ENCODE peak calls at places on chromosomes 7 and 10, in six cellular contexts. One of them, this sample, is unnamed.

GRCh38 chr7:103387267-103387666 is 39.8 kb downstream of the PSMC2 start:
- DNase-seq in islet precursor cell: no peak
- DNase-seq in immature natural killer cell: no peak
- DNase-seq in cardiac muscle cell: peak
- DNase-seq in stimulated activated CD4-positive, alpha-beta T cell treated with anti-CD3 and anti-CD28 coated beads, Interleukin-15, amount 100 ng/mL, for 48 hours: no peak
- DNase-seq in NAMALWA: no peak
- DNase-seq in this sample: no peak

GRCh38 chr10:50501478-50501877 is 122.3 kb downstream of the SGMS1 start:
- DNase-seq in NAMALWA: no peak
- DNase-seq in cardiac muscle cell: no peak
- DNase-seq in immature natural killer cell: no peak
- DNase-seq in stimulated activated CD4-positive, alpha-beta T cell treated with anti-CD3 and anti-CD28 coated beads, Interleukin-15, amount 100 ng/mL, for 48 hours: no peak
- DNase-seq in islet precursor cell: no peak
- DNase-seq in this sample: no peak

GRCh38 chr7:1940863-1941262 is 270.8 kb downstream of the ELFN1 start:
- DNase-seq in immature natural killer cell: no peak
- DNase-seq in stimulated activated CD4-positive, alpha-beta T cell treated with anti-CD3 and anti-CD28 coated beads, Interleukin-15, amount 100 ng/mL, for 48 hours: no peak
- DNase-seq in cardiac muscle cell: no peak
- DNase-seq in islet precursor cell: no peak
- DNase-seq in NAMALWA: no peak
- DNase-seq in this sample: peak

GRCh38 chr10:102643346-102644065 is 773 bp upstream of the TRIM8 start:
- DNase-seq in cardiac muscle cell: peak
- DNase-seq in immature natural killer cell: peak
- DNase-seq in islet precursor cell: peak
- DNase-seq in NAMALWA: peak
- DNase-seq in stimulated activated CD4-positive, alpha-beta T cell treated with anti-CD3 and anti-CD28 coated beads, Interleukin-15, amount 100 ng/mL, for 48 hours: peak
- DNase-seq in this sample: no peak

GRCh38 chr10:87623191-87623590 is 36.5 kb upstream of the PAPSS2 start:
- DNase-seq in islet precursor cell: no peak
- DNase-seq in stimulated activated CD4-positive, alpha-beta T cell treated with anti-CD3 and anti-CD28 coated beads, Interleukin-15, amount 100 ng/mL, for 48 hours: no peak
- DNase-seq in NAMALWA: no peak
- DNase-seq in cardiac muscle cell: no peak
- DNase-seq in immature natural killer cell: no peak
- DNase-seq in this sample: no peak

GRCh38 chr10:23892296-23892695 is 316.6 kb upstream of the KIAA1217 start:
- DNase-seq in stimulated activated CD4-positive, alpha-beta T cell treated with anti-CD3 and anti-CD28 coated beads, Interleukin-15, amount 100 ng/mL, for 48 hours: no peak
- DNase-seq in immature natural killer cell: no peak
- DNase-seq in NAMALWA: no peak
- DNase-seq in islet precursor cell: no peak
- DNase-seq in cardiac muscle cell: no peak
- DNase-seq in this sample: no peak

GRCh38 chr10:132961864-132962622 is 19.7 kb upstream of the CFAP46 start:
- DNase-seq in immature natural killer cell: peak
- DNase-seq in islet precursor cell: peak
- DNase-seq in stimulated activated CD4-positive, alpha-beta T cell treated with anti-CD3 and anti-CD28 coated beads, Interleukin-15, amount 100 ng/mL, for 48 hours: peak
- DNase-seq in NAMALWA: no peak
- DNase-seq in cardiac muscle cell: peak
- DNase-seq in this sample: peak

GRCh38 chr10:94430705-94431104 is 28.4 kb downstream of the TBC1D12 start:
- DNase-seq in cardiac muscle cell: no peak
- DNase-seq in islet precursor cell: no peak
- DNase-seq in immature natural killer cell: no peak
- DNase-seq in stimulated activated CD4-positive, alpha-beta T cell treated with anti-CD3 and anti-CD28 coated beads, Interleukin-15, amount 100 ng/mL, for 48 hours: no peak
- DNase-seq in NAMALWA: no peak
- DNase-seq in this sample: no peak

GRCh38 chr10:68271104-68271882 is 39.4 kb upstream of the ATOH7 start:
- DNase-seq in islet precursor cell: no peak
- DNase-seq in cardiac muscle cell: no peak
- DNase-seq in immature natural killer cell: no peak
- DNase-seq in stimulated activated CD4-positive, alpha-beta T cell treated with anti-CD3 and anti-CD28 coated beads, Interleukin-15, amount 100 ng/mL, for 48 hours: no peak
- DNase-seq in NAMALWA: no peak
- DNase-seq in this sample: no peak

GRCh38 chr10:96873756-96874467 is 41.8 kb downstream of the LCOR start:
- DNase-seq in NAMALWA: no peak
- DNase-seq in stimulated activated CD4-positive, alpha-beta T cell treated with anti-CD3 and anti-CD28 coated beads, Interleukin-15, amount 100 ng/mL, for 48 hours: no peak
- DNase-seq in immature natural killer cell: no peak
- DNase-seq in cardiac muscle cell: no peak
- DNase-seq in islet precursor cell: no peak
- DNase-seq in this sample: no peak

GRCh38 chr7:115350764-115351163 is 428.9 kb downstream of the MDFIC start:
- DNase-seq in stimulated activated CD4-positive, alpha-beta T cell treated with anti-CD3 and anti-CD28 coated beads, Interleukin-15, amount 100 ng/mL, for 48 hours: no peak
- DNase-seq in cardiac muscle cell: no peak
- DNase-seq in NAMALWA: no peak
- DNase-seq in islet precursor cell: no peak
- DNase-seq in immature natural killer cell: no peak
- DNase-seq in this sample: no peak

GRCh38 chr7:97421307-97421905 is 303.9 kb downstream of the SDHAF3 start:
- DNase-seq in cardiac muscle cell: no peak
- DNase-seq in NAMALWA: no peak
- DNase-seq in stimulated activated CD4-positive, alpha-beta T cell treated with anti-CD3 and anti-CD28 coated beads, Interleukin-15, amount 100 ng/mL, for 48 hours: no peak
- DNase-seq in islet precursor cell: no peak
- DNase-seq in immature natural killer cell: no peak
- DNase-seq in this sample: no peak

GRCh38 chr10:103852189-103852711 is 3.1 kb downstream of the SH3PXD2A start:
- DNase-seq in immature natural killer cell: no peak
- DNase-seq in islet precursor cell: peak
- DNase-seq in NAMALWA: no peak
- DNase-seq in cardiac muscle cell: no peak
- DNase-seq in stimulated activated CD4-positive, alpha-beta T cell treated with anti-CD3 and anti-CD28 coated beads, Interleukin-15, amount 100 ng/mL, for 48 hours: no peak
- DNase-seq in this sample: no peak

GRCh38 chr7:93594250-93594649 is 19.7 kb upstream of the CALCR start:
- DNase-seq in immature natural killer cell: no peak
- DNase-seq in NAMALWA: no peak
- DNase-seq in stimulated activated CD4-positive, alpha-beta T cell treated with anti-CD3 and anti-CD28 coated beads, Interleukin-15, amount 100 ng/mL, for 48 hours: no peak
- DNase-seq in cardiac muscle cell: no peak
- DNase-seq in islet precursor cell: no peak
- DNase-seq in this sample: no peak

GRCh38 chr10:69061305-69062161 is 26.4 kb upstream of the SRGN start:
- DNase-seq in stimulated activated CD4-positive, alpha-beta T cell treated with anti-CD3 and anti-CD28 coated beads, Interleukin-15, amount 100 ng/mL, for 48 hours: peak
- DNase-seq in immature natural killer cell: peak
- DNase-seq in cardiac muscle cell: no peak
- DNase-seq in NAMALWA: no peak
- DNase-seq in islet precursor cell: peak
- DNase-seq in this sample: peak

GRCh38 chr10:44956717-44957706 is 2.6 kb upstream of the RASSF4 start:
- DNase-seq in islet precursor cell: peak
- DNase-seq in stimulated activated CD4-positive, alpha-beta T cell treated with anti-CD3 and anti-CD28 coated beads, Interleukin-15, amount 100 ng/mL, for 48 hours: no peak
- DNase-seq in immature natural killer cell: no peak
- DNase-seq in NAMALWA: no peak
- DNase-seq in cardiac muscle cell: no peak
- DNase-seq in this sample: peak

GRCh38 chr7:118152149-118152548 is 31.8 kb upstream of the LSM8 start:
- DNase-seq in NAMALWA: no peak
- DNase-seq in stimulated activated CD4-positive, alpha-beta T cell treated with anti-CD3 and anti-CD28 coated beads, Interleukin-15, amount 100 ng/mL, for 48 hours: no peak
- DNase-seq in cardiac muscle cell: no peak
- DNase-seq in immature natural killer cell: no peak
- DNase-seq in islet precursor cell: no peak
- DNase-seq in this sample: no peak

GRCh38 chr7:15947749-15948148 is 261.3 kb upstream of the MEOX2 start:
- DNase-seq in NAMALWA: no peak
- DNase-seq in stimulated activated CD4-positive, alpha-beta T cell treated with anti-CD3 and anti-CD28 coated beads, Interleukin-15, amount 100 ng/mL, for 48 hours: no peak
- DNase-seq in cardiac muscle cell: no peak
- DNase-seq in immature natural killer cell: no peak
- DNase-seq in islet precursor cell: no peak
- DNase-seq in this sample: no peak

GRCh38 chr7:137625197-137625596 is 221.6 kb downstream of the DGKI start:
- DNase-seq in islet precursor cell: no peak
- DNase-seq in cardiac muscle cell: no peak
- DNase-seq in NAMALWA: no peak
- DNase-seq in immature natural killer cell: no peak
- DNase-seq in stimulated activated CD4-positive, alpha-beta T cell treated with anti-CD3 and anti-CD28 coated beads, Interleukin-15, amount 100 ng/mL, for 48 hours: no peak
- DNase-seq in this sample: no peak

GRCh38 chr10:43649149-43649523 is 455 bp upstream of the ZNF32 start:
- DNase-seq in cardiac muscle cell: no peak
- DNase-seq in stimulated activated CD4-positive, alpha-beta T cell treated with anti-CD3 and anti-CD28 coated beads, Interleukin-15, amount 100 ng/mL, for 48 hours: no peak
- DNase-seq in immature natural killer cell: no peak
- DNase-seq in islet precursor cell: no peak
- DNase-seq in NAMALWA: no peak
- DNase-seq in this sample: no peak

GRCh38 chr7:37916673-37917660 is at the start of gene SFRP4:
- DNase-seq in stimulated activated CD4-positive, alpha-beta T cell treated with anti-CD3 and anti-CD28 coated beads, Interleukin-15, amount 100 ng/mL, for 48 hours: no peak
- DNase-seq in islet precursor cell: peak
- DNase-seq in cardiac muscle cell: peak
- DNase-seq in immature natural killer cell: peak
- DNase-seq in NAMALWA: peak
- DNase-seq in this sample: peak

GRCh38 chr7:117273325-117274292 is 49.2 kb downstream of the WNT2 start:
- DNase-seq in islet precursor cell: no peak
- DNase-seq in stimulated activated CD4-positive, alpha-beta T cell treated with anti-CD3 and anti-CD28 coated beads, Interleukin-15, amount 100 ng/mL, for 48 hours: no peak
- DNase-seq in NAMALWA: no peak
- DNase-seq in immature natural killer cell: no peak
- DNase-seq in cardiac muscle cell: peak
- DNase-seq in this sample: no peak

GRCh38 chr7:47472444-47473157 is 109.3 kb downstream of the TNS3 start:
- DNase-seq in cardiac muscle cell: no peak
- DNase-seq in immature natural killer cell: no peak
- DNase-seq in islet precursor cell: no peak
- DNase-seq in NAMALWA: no peak
- DNase-seq in stimulated activated CD4-positive, alpha-beta T cell treated with anti-CD3 and anti-CD28 coated beads, Interleukin-15, amount 100 ng/mL, for 48 hours: no peak
- DNase-seq in this sample: no peak

GRCh38 chr10:18264466-18264865 is 124.2 kb downstream of the CACNB2 start:
- DNase-seq in immature natural killer cell: no peak
- DNase-seq in NAMALWA: no peak
- DNase-seq in islet precursor cell: no peak
- DNase-seq in cardiac muscle cell: no peak
- DNase-seq in stimulated activated CD4-positive, alpha-beta T cell treated with anti-CD3 and anti-CD28 coated beads, Interleukin-15, amount 100 ng/mL, for 48 hours: no peak
- DNase-seq in this sample: no peak

GRCh38 chr10:101263146-101263837 is 34.0 kb upstream of the LBX1 start:
- DNase-seq in NAMALWA: no peak
- DNase-seq in immature natural killer cell: no peak
- DNase-seq in islet precursor cell: no peak
- DNase-seq in stimulated activated CD4-positive, alpha-beta T cell treated with anti-CD3 and anti-CD28 coated beads, Interleukin-15, amount 100 ng/mL, for 48 hours: no peak
- DNase-seq in cardiac muscle cell: no peak
- DNase-seq in this sample: no peak

GRCh38 chr10:102523250-102524029 is 19.7 kb downstream of the SUFU start:
- DNase-seq in immature natural killer cell: no peak
- DNase-seq in stimulated activated CD4-positive, alpha-beta T cell treated with anti-CD3 and anti-CD28 coated beads, Interleukin-15, amount 100 ng/mL, for 48 hours: no peak
- DNase-seq in cardiac muscle cell: no peak
- DNase-seq in islet precursor cell: no peak
- DNase-seq in NAMALWA: no peak
- DNase-seq in this sample: no peak

GRCh38 chr10:18271481-18271880 is 131.3 kb downstream of the CACNB2 start:
- DNase-seq in cardiac muscle cell: no peak
- DNase-seq in islet precursor cell: no peak
- DNase-seq in NAMALWA: no peak
- DNase-seq in stimulated activated CD4-positive, alpha-beta T cell treated with anti-CD3 and anti-CD28 coated beads, Interleukin-15, amount 100 ng/mL, for 48 hours: no peak
- DNase-seq in immature natural killer cell: no peak
- DNase-seq in this sample: no peak

GRCh38 chr7:120060283-120060682 is 212.7 kb upstream of the KCND2 start:
- DNase-seq in NAMALWA: no peak
- DNase-seq in cardiac muscle cell: no peak
- DNase-seq in islet precursor cell: no peak
- DNase-seq in immature natural killer cell: no peak
- DNase-seq in stimulated activated CD4-positive, alpha-beta T cell treated with anti-CD3 and anti-CD28 coated beads, Interleukin-15, amount 100 ng/mL, for 48 hours: no peak
- DNase-seq in this sample: no peak

GRCh38 chr10:86339226-86339865 is 27.2 kb downstream of the GRID1 start:
- DNase-seq in cardiac muscle cell: no peak
- DNase-seq in stimulated activated CD4-positive, alpha-beta T cell treated with anti-CD3 and anti-CD28 coated beads, Interleukin-15, amount 100 ng/mL, for 48 hours: no peak
- DNase-seq in immature natural killer cell: no peak
- DNase-seq in islet precursor cell: no peak
- DNase-seq in NAMALWA: no peak
- DNase-seq in this sample: peak

GRCh38 chr10:60235001-60235400 is 154.7 kb downstream of the ANK3 start:
- DNase-seq in stimulated activated CD4-positive, alpha-beta T cell treated with anti-CD3 and anti-CD28 coated beads, Interleukin-15, amount 100 ng/mL, for 48 hours: no peak
- DNase-seq in cardiac muscle cell: no peak
- DNase-seq in immature natural killer cell: no peak
- DNase-seq in NAMALWA: no peak
- DNase-seq in islet precursor cell: no peak
- DNase-seq in this sample: no peak

GRCh38 chr10:80458263-80458625 is 4.1 kb downstream of the TSPAN14 start:
- DNase-seq in immature natural killer cell: no peak
- DNase-seq in NAMALWA: no peak
- DNase-seq in islet precursor cell: no peak
- DNase-seq in cardiac muscle cell: no peak
- DNase-seq in stimulated activated CD4-positive, alpha-beta T cell treated with anti-CD3 and anti-CD28 coated beads, Interleukin-15, amount 100 ng/mL, for 48 hours: no peak
- DNase-seq in this sample: peak

GRCh38 chr7:128773604-128774003 is 2.0 kb downstream of the OPN1SW start:
- DNase-seq in cardiac muscle cell: no peak
- DNase-seq in NAMALWA: no peak
- DNase-seq in immature natural killer cell: no peak
- DNase-seq in islet precursor cell: no peak
- DNase-seq in stimulated activated CD4-positive, alpha-beta T cell treated with anti-CD3 and anti-CD28 coated beads, Interleukin-15, amount 100 ng/mL, for 48 hours: no peak
- DNase-seq in this sample: no peak

GRCh38 chr10:14378387-14378960 is 47.8 kb upstream of the FRMD4A start:
- DNase-seq in immature natural killer cell: no peak
- DNase-seq in stimulated activated CD4-positive, alpha-beta T cell treated with anti-CD3 and anti-CD28 coated beads, Interleukin-15, amount 100 ng/mL, for 48 hours: no peak
- DNase-seq in NAMALWA: peak
- DNase-seq in islet precursor cell: no peak
- DNase-seq in cardiac muscle cell: no peak
- DNase-seq in this sample: no peak

GRCh38 chr10:89032141-89032814 is 41.7 kb downstream of the FAS start:
- DNase-seq in cardiac muscle cell: no peak
- DNase-seq in stimulated activated CD4-positive, alpha-beta T cell treated with anti-CD3 and anti-CD28 coated beads, Interleukin-15, amount 100 ng/mL, for 48 hours: peak
- DNase-seq in immature natural killer cell: no peak
- DNase-seq in islet precursor cell: peak
- DNase-seq in NAMALWA: no peak
- DNase-seq in this sample: peak